ENCODE peak calls at places on chromosomes 6 and 20, in four cellular contexts. T is AG04449, A is body of pancreas, D is adrenal gland. N is an unnamed sample.
A peak's percentile ranks its signal among the peaks of the same experiment; 100 is the strongest.

GRCh38 chr6:135750081-135750480 is 101.4 kb upstream of the PDE7B start:
- DNase-seq in T (no peak), A (no peak), D (no peak), N (no peak)

GRCh38 chr6:112946051-112946450 is 598.9 kb downstream of the RFPL4B start:
- DNase-seq in T (no peak), A (no peak), D (no peak), N (no peak)

GRCh38 chr6:5215181-5215580 is 45.6 kb downstream of the LYRM4 start:
- DNase-seq in T (no peak), A (no peak), D (no peak), N (no peak)

GRCh38 chr20:5529331-5530142 is 212.8 kb upstream of the PROKR2 start:
- DNase-seq in T (no peak), A (peak; percentile 86), D (peak; percentile 94), N (peak; percentile 54)

GRCh38 chr6:46704562-46704961 is 16.9 kb downstream of the TDRD6 start:
- DNase-seq in T (no peak), A (peak; percentile 10), D (no peak), N (no peak)

GRCh38 chr20:34514897-34515483 is 1.2 kb upstream of the DYNLRB1 start:
- DNase-seq in T (no peak), A (no peak), D (no peak), N (no peak)

GRCh38 chr20:46145646-46146045 is 27.5 kb downstream of the CD40 start:
- DNase-seq in T (no peak), A (no peak), D (no peak), N (peak; percentile 78)

GRCh38 chr6:130843575-130844320 is 16.5 kb downstream of the SMLR1 start:
- DNase-seq in T (no peak), A (peak; percentile 16), D (no peak), N (no peak)

GRCh38 chr20:35463455-35464300 is 8.3 kb downstream of the CEP250 start:
- DNase-seq in T (no peak), A (peak; percentile 73), D (peak; percentile 85), N (peak; percentile 80)

GRCh38 chr6:2450546-2450945 is 205.1 kb upstream of the GMDS start:
- DNase-seq in T (no peak), A (peak; percentile 58), D (peak; percentile 78), N (no peak)

GRCh38 chr6:170226647-170227046 is 64.2 kb downstream of the DLL1 start:
- DNase-seq in T (no peak), A (no peak), D (no peak), N (no peak)

GRCh38 chr6:161745128-161745527 is 471.3 kb upstream of the AGPAT4 start:
- DNase-seq in T (no peak), A (no peak), D (no peak), N (no peak)
- H3K4me3 ChIP-seq in T (no peak overlapping the region), A (no peak overlapping the region), D (no peak overlapping the region), N (no peak overlapping the region)

GRCh38 chr6:165649152-165649551 is 13.9 kb downstream of the PDE10A start:
- DNase-seq in T (no peak), A (no peak), D (no peak), N (no peak)
- H3K4me3 ChIP-seq in T (no peak overlapping the region), A (no peak overlapping the region), D (no peak overlapping the region), N (no peak overlapping the region)

GRCh38 chr20:43681468-43681942 is 14.6 kb downstream of the MYBL2 start:
- DNase-seq in T (no peak), A (peak; percentile 91), D (no peak), N (peak; percentile 34)
- H3K4me3 ChIP-seq in T (no peak overlapping the region), A (no peak overlapping the region), D (no peak overlapping the region), N (no peak overlapping the region)

GRCh38 chr6:149001422-149001821 is 254.6 kb downstream of the UST start:
- DNase-seq in T (no peak), A (no peak), D (no peak), N (no peak)
- H3K4me3 ChIP-seq in T (no peak overlapping the region), A (no peak overlapping the region), D (no peak overlapping the region), N (no peak overlapping the region)

GRCh38 chr20:49320460-49320859 is 42.6 kb upstream of the ZNFX1 start:
- DNase-seq in T (no peak), A (no peak), D (no peak), N (peak; percentile 83)

GRCh38 chr20:49319204-49319809 is 41.5 kb upstream of the ZNFX1 start:
- DNase-seq in T (no peak), A (no peak), D (no peak), N (peak; percentile 31)

GRCh38 chr20:49318430-49319203 is 40.8 kb upstream of the ZNFX1 start:
- DNase-seq in T (no peak), A (no peak), D (no peak), N (peak; percentile 81)

GRCh38 chr20:49316704-49317103 is 38.8 kb upstream of the ZNFX1 start:
- DNase-seq in T (no peak), A (no peak), D (no peak), N (no peak)

GRCh38 chr20:49318091-49318429 is 40.2 kb upstream of the ZNFX1 start:
- DNase-seq in T (no peak), A (no peak), D (no peak), N (no peak)
- H3K4me3 ChIP-seq in T (no peak overlapping the region), A (no peak overlapping the region), D (no peak overlapping the region), N (peak overlapping the region; percentile 55)

DNA sequence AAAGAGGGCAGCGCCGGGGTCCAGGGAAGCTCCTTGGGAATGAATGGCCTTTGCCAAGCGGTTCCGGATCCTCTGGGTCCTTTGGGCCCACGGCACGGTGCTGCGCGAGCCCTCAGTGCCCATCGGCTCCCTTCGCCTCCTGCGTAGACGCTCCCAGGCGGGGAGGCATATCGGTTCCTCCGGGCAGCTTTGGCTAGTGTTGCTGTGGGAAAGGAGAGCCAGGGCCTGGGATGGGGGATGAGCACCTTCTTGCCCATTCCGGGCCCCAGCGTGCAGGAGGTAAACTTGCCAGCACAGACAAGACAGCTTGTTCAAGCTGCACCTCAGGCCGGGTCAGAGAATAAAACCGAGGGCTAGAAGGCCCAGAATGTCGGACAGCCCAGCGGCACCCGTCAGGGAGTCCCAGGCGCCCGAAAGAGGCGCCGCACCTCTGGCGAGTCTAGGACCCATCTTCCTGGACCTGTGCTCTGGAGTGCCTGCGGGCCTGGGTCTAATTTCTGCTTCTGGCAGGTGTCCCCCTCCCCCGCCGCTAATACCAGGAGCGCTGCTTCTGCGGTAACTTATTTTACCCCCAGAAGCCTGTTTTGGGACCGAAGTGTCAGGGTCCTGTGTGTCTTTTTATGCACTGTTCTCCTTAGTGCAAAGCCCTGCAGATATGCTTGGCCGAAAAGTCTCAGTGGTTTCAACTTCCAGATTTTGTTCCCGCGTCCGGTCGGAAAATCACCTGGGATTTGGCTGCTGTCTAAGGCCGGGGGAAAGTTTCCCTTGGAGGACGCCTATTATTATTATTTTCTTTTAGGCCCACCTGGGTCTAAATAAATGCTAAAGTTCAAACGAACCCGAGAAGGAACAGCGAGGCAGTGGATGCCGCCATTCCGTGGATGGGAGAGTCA is 1.7 kb upstream of the TFAP2C start:
- DNase-seq in T (no peak), A (no peak), D (no peak), N (peak; percentile 78)
- H3K4me3 ChIP-seq in T (no peak overlapping the region), A (no peak overlapping the region), D (no peak overlapping the region), N (peak overlapping the region; percentile 81)

GRCh38 chr6:16739329-16739801 is 21.9 kb downstream of the ATXN1 start:
- DNase-seq in T (peak; percentile 70), A (no peak), D (no peak), N (no peak)

GRCh38 chr6:16743661-16744210 is 17.5 kb downstream of the ATXN1 start:
- DNase-seq in T (no peak), A (no peak), D (no peak), N (no peak)

GRCh38 chr6:16742116-16742515 is 19.1 kb downstream of the ATXN1 start:
- DNase-seq in T (no peak), A (no peak), D (no peak), N (no peak)

GRCh38 chr6:16737926-16738325 is 23.3 kb downstream of the ATXN1 start:
- DNase-seq in T (no peak), A (no peak), D (no peak), N (no peak)

DNA sequence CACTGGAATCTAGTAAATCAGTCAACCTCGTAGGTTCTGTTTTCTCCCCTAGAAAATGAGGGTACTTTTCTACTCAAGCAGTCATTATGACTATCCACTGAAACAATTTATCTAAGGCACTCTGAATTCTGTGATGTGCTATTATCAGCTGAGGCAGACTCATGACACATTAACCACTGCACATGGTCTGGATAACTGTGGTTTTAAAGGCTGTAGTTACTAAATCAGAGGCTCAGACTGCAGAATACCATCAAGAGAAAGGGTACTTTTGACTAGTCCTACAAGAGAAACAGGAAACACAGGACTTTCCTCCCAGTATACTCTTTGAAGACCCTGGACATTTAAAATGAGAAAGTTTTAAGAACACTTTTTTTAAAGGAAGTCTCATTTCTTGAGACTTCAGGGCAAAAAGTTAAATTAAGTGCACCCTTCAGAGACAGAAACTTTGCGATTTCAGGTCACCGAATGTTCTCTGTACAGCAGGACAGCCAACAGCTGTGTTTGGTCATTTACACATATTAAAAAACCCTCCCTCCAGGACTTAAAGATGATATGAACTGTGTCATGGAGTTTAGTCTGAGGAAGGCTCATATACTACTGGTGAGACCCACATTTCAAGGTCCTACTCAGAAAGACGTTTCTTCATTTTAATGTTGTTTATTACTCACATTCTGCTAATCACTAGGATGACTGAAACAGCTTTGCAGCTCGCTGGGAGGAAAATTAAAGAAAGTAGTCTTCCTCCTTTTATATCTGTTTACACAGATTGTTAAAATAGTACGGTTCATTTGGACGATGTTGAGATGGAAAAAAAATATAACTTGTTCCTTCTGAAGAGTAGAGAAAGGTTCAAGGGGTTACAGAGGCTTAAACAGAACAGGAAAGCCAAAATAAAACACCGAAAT is 19.9 kb downstream of the ATXN1 start:
- DNase-seq in T (peak; percentile 93), A (no peak), D (no peak), N (no peak)
- H3K4me3 ChIP-seq in T (no peak overlapping the region), A (no peak overlapping the region), D (no peak overlapping the region), N (no peak overlapping the region)

DNA sequence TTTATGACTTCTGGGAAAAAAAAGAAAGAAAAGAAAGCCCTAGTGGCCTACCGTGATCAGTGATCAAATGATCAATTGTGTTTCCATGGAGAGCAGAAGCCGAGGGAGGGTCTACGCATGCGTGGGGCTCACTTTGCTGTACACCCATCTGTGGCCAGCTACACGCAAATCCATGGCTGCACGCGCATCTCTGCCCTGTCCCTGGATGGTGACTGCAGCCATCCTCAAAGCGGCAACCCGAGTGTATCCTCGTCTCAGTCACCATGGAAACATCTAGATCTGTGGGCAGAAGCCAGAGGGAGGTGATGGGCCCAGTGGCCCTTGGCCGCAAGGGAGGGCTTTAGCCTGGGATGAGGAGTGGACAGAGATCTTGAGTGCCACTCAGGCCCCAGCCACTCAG is 786 bp upstream of the ULBP3 start:
- DNase-seq in T (no peak), A (peak; percentile 78), D (peak; percentile 76), N (no peak)
- H3K4me3 ChIP-seq in T (no peak overlapping the region), A (no peak overlapping the region), D (no peak overlapping the region), N (no peak overlapping the region)

GRCh38 chr6:52326540-52327364 is 35.2 kb upstream of the PAQR8 start:
- DNase-seq in T (no peak), A (no peak), D (no peak), N (no peak)
- H3K4me3 ChIP-seq in T (no peak overlapping the region), A (no peak overlapping the region), D (no peak overlapping the region), N (no peak overlapping the region)

DNA sequence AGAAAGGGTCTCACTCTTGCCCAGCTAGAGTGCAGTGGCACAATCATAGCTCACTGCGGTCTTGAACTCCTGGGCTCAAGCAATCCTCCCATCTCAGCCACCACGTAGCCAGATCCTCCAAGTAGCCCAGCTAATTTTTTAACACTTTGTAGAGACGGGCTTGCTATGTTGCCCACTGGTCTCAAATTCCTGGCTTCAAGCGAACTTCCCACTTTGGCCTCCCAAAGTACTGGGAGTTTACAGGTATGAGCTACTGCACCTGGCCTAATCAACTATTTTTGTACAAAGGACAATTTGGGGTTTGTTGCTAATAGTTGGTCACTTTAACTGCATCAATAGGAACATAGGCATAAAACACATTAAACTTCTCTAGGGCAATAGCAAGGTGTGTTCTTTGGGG is 29.9 kb upstream of the SYNCRIP start:
- DNase-seq in T (no peak), A (no peak), D (no peak), N (no peak)
- H3K4me3 ChIP-seq in T (no peak overlapping the region), A (no peak overlapping the region), D (no peak overlapping the region), N (no peak overlapping the region)